ENCODE peak calls at places on chromosomes 12 and 14, in six cellular contexts. Z is ELF-1; E is activated naive CD4-positive, alpha-beta T cell; T is activated naive CD8-positive, alpha-beta T cell treated with anti-CD3 and anti-CD28 coated beads, Interleukin-2, amount 50 U/mL, for 16 hours; O is neural crest cell; N is GM03348. W is an unnamed sample.

GRCh38 chr12:113173081-113173698 is 12.1 kb downstream of the DDX54 start:
- DNase-seq in Z (no peak), T (no peak), O (no peak), N (no peak), E (no peak), W (peak; percentile 65)

GRCh38 chr12:50088577-50089335 is 3.6 kb downstream of the SMARCD1 start:
- DNase-seq in E (no peak), O (peak; percentile 25), Z (no peak), T (no peak), N (peak; percentile 48), W (peak; percentile 79)

GRCh38 chr12:49961111-49961922 is at the start of gene AQP5:
- DNase-seq in O (no peak), T (no peak), Z (no peak), N (peak; percentile 26), E (no peak), W (peak; percentile 57)

GRCh38 chr14:64955297-64955696 is 12.8 kb upstream of the GPX2 start:
- DNase-seq in Z (no peak), O (no peak), T (no peak), E (no peak), N (no peak), W (no peak)

GRCh38 chr14:106185837-106186233 is 659.5 kb downstream of the TMEM121 start:
- DNase-seq in E (no peak), O (no peak), Z (no peak), T (no peak), N (no peak), W (no peak)

GRCh38 chr14:61188936-61189808 is 92.0 kb downstream of the TMEM30B start:
- DNase-seq in N (peak; percentile 91), Z (peak; percentile 79), E (no peak), O (peak; percentile 30), T (no peak), W (peak; percentile 86)

GRCh38 chr12:56387152-56387551 is 24.5 kb upstream of the APOF start:
- DNase-seq in Z (no peak), E (no peak), N (peak; percentile 45), T (no peak), O (no peak), W (peak; percentile 74)

GRCh38 chr12:1796515-1797010 is 23.8 kb upstream of the LRTM2 start:
- DNase-seq in N (peak; percentile 63), E (no peak), Z (peak; percentile 65), O (no peak), T (peak; percentile 18), W (peak; percentile 66)

GRCh38 chr14:59407246-59407615 is 57.9 kb downstream of the GPR135 start:
- DNase-seq in N (peak; percentile 88), O (no peak), E (no peak), Z (no peak), T (no peak), W (no peak)

GRCh38 chr14:68786491-68787234 is 6.2 kb downstream of the ZFP36L1 start:
- DNase-seq in E (no peak), Z (peak; percentile 64), T (no peak), N (peak; percentile 47), O (no peak), W (peak; percentile 65)

GRCh38 chr12:129186952-129187351 is 333.7 kb downstream of the GLT1D1 start:
- DNase-seq in T (no peak), E (no peak), Z (peak; percentile 44), N (no peak), O (no peak), W (peak; percentile 17)

GRCh38 chr12:94994312-94994711 is 9.2 kb downstream of the NDUFA12 start:
- DNase-seq in T (no peak), O (no peak), Z (no peak), N (peak; percentile 63), E (no peak), W (no peak)

GRCh38 chr12:132173135-132174014 is 29.1 kb downstream of the NOC4L start:
- DNase-seq in T (no peak), N (no peak), O (no peak), Z (no peak), E (no peak), W (no peak)

GRCh38 chr12:130816055-130816454 is 23.0 kb downstream of the STX2 start:
- DNase-seq in N (no peak), O (no peak), E (no peak), T (no peak), Z (peak; percentile 69), W (no peak)

GRCh38 chr12:57430117-57430930 is 519 bp downstream of the R3HDM2 start:
- DNase-seq in O (peak; percentile 36), T (no peak), N (peak; percentile 85), Z (no peak), E (no peak), W (no peak)

GRCh38 chr14:69651653-69652052 is 40.3 kb downstream of the SUSD6 start:
- DNase-seq in O (no peak), E (no peak), N (no peak), Z (no peak), T (no peak), W (no peak)

GRCh38 chr14:84622357-84622756 is 907.6 kb upstream of the FLRT2 start:
- DNase-seq in Z (peak; percentile 1), N (no peak), E (no peak), T (no peak), O (no peak), W (no peak)

GRCh38 chr14:94269156-94269555 is 23.9 kb downstream of the SERPINA10 start:
- DNase-seq in T (no peak), E (no peak), O (no peak), N (no peak), Z (no peak), W (no peak)

GRCh38 chr12:6202331-6202730 is 2.1 kb downstream of the CD9 start:
- DNase-seq in N (no peak), E (no peak), T (no peak), O (no peak), Z (no peak), W (no peak)

W was measured in left kidney.